ENCODE peak calls at places on chromosome 12, in five cellular contexts. B is mammary epithelial cell, Q is GM23248, S is mesendoderm, P is dorsolateral prefrontal cortex. Z is an unnamed sample.

GRCh38 chr12:115473257-115473956 is 789.4 kb upstream of the TBX3 start:
- DNase-seq in S (no peak), Q (no peak), B (no peak), P (no peak), Z (peak)

GRCh38 chr12:111330800-111331752 is 37.8 kb downstream of the PHETA1 start:
- DNase-seq in B (peak), S (peak), Q (peak), P (no peak), Z (no peak)

GRCh38 chr12:80810874-80811273 is 94.2 kb downstream of the MYF5 start:
- DNase-seq in B (no peak), S (no peak), P (no peak), Q (peak), Z (no peak)

GRCh38 chr12:21911832-21912231 is 29.4 kb downstream of the ABCC9 start:
- DNase-seq in S (no peak), Q (no peak), P (no peak), B (no peak), Z (no peak)

GRCh38 chr12:21276826-21277225 is 57.9 kb downstream of the SLCO1A2 start:
- DNase-seq in Q (no peak), B (no peak), S (no peak), P (no peak), Z (no peak)

GRCh38 chr12:111102062-111102735 is 181.8 kb upstream of the MYL2 start:
- DNase-seq in P (no peak), Q (no peak), S (no peak), B (peak), Z (peak)

GRCh38 chr12:12839886-12840285 is 26.7 kb downstream of the DDX47 start:
- DNase-seq in S (no peak), P (no peak), Q (peak), B (peak), Z (no peak)

GRCh38 chr12:128228581-128228980 is 38.4 kb upstream of the TMEM132C start:
- DNase-seq in S (no peak), B (no peak), Q (no peak), P (no peak), Z (no peak)

GRCh38 chr12:117360222-117360550 is 1.2 kb downstream of the NOS1 start:
- DNase-seq in B (no peak), S (no peak), Q (no peak), P (no peak), Z (no peak)

GRCh38 chr12:3035171-3035570 is 42.0 kb upstream of the TSPAN9 start:
- DNase-seq in Q (peak), P (no peak), B (no peak), S (no peak), Z (no peak)

GRCh38 chr12:121796855-121797751 is 3.6 kb upstream of the RHOF start:
- DNase-seq in P (peak), Q (peak), S (peak), B (peak), Z (peak)

GRCh38 chr12:849192-849527 is 96.8 kb downstream of the WNK1 start:
- DNase-seq in B (no peak), Q (no peak), S (no peak), P (no peak), Z (no peak)

GRCh38 chr12:67578976-67579661 is 69.4 kb upstream of the DYRK2 start:
- DNase-seq in B (peak), P (no peak), Q (peak), S (no peak), Z (no peak)

GRCh38 chr12:89344043-89344861 is 8.0 kb downstream of the DUSP6 start:
- DNase-seq in B (no peak), P (no peak), S (peak), Q (no peak), Z (no peak)

GRCh38 chr12:70449074-70449757 is 83.1 kb downstream of the KCNMB4 start:
- DNase-seq in Q (peak), P (no peak), B (peak), S (no peak), Z (no peak)

GRCh38 chr12:130970165-130970907 is 16.6 kb downstream of the ADGRD1 start:
- DNase-seq in B (no peak), Q (no peak), S (no peak), P (no peak), Z (no peak)

GRCh38 chr12:77845831-77846230 is 15.1 kb downstream of the NAV3 start:
- DNase-seq in B (peak), Q (peak), S (no peak), P (no peak), Z (no peak)

GRCh38 chr12:47997321-47997720 is 7.0 kb downstream of the COL2A1 start:
- DNase-seq in P (no peak), B (peak), Q (no peak), S (no peak), Z (no peak)

GRCh38 chr12:24780969-24781368 is 167.9 kb downstream of the BCAT1 start:
- DNase-seq in S (peak), B (peak), P (no peak), Q (peak), Z (no peak)

GRCh38 chr12:42862055-42862454 is 272.5 kb upstream of the PRICKLE1 start:
- DNase-seq in P (no peak), Q (no peak), S (peak), B (peak), Z (no peak)

GRCh38 chr12:94942663-94943062 is 60.8 kb downstream of the NDUFA12 start:
- DNase-seq in S (no peak), Q (no peak), P (no peak), B (no peak), Z (no peak)

GRCh38 chr12:52539024-52539820 is 13.7 kb downstream of the KRT71 start:
- DNase-seq in P (no peak), S (no peak), B (peak), Q (peak), Z (peak)

GRCh38 chr12:93825926-93826599 is 148.9 kb downstream of the CRADD start:
- DNase-seq in Q (peak), S (no peak), B (no peak), P (no peak), Z (peak)

GRCh38 chr12:108734200-108734906 is 3.0 kb upstream of the CORO1C start:
- DNase-seq in P (no peak), Q (peak), S (peak), B (peak), Z (no peak)

GRCh38 chr12:10641735-10642500 is 28.5 kb upstream of the MAGOHB start:
- DNase-seq in Q (peak), P (no peak), S (no peak), B (peak), Z (no peak)

GRCh38 chr12:93341409-93342044 is 36.2 kb upstream of the NUDT4 start:
- DNase-seq in P (no peak), Q (no peak), B (no peak), S (no peak), Z (no peak)

GRCh38 chr12:50642755-50643154 is 121.1 kb upstream of the ATF1 start:
- DNase-seq in S (no peak), P (no peak), Q (no peak), B (peak), Z (peak)

GRCh38 chr12:21438643-21439042 is 1.2 kb downstream of the PYROXD1 start:
- DNase-seq in S (no peak), Q (peak), P (no peak), B (no peak), Z (no peak)

GRCh38 chr12:101076940-101077351 is 133.1 kb downstream of the SLC5A8 start:
- DNase-seq in S (peak), Q (peak), P (no peak), B (no peak), Z (no peak)

GRCh38 chr12:89238593-89238992 is 113.7 kb downstream of the DUSP6 start:
- DNase-seq in P (no peak), Q (no peak), S (no peak), B (no peak), Z (no peak)

GRCh38 chr12:53427905-53428594 is 4.4 kb downstream of the AMHR2 start:
- DNase-seq in S (no peak), B (peak), P (no peak), Q (peak), Z (no peak)

GRCh38 chr12:129839679-129840078 is 64.1 kb downstream of the TMEM132D start:
- DNase-seq in P (no peak), S (no peak), Q (no peak), B (no peak), Z (no peak)

GRCh38 chr12:5868585-5869295 is 76.3 kb downstream of the ANO2 start:
- DNase-seq in P (no peak), B (no peak), Q (no peak), S (no peak), Z (no peak)

GRCh38 chr12:84910549-84911241 is 1.9 kb downstream of the SLC6A15 start:
- DNase-seq in B (peak), S (peak), Q (peak), P (no peak), Z (no peak)

GRCh38 chr12:9651265-9651729 is 18.2 kb upstream of the CLEC2D start:
- DNase-seq in P (no peak), Q (peak), S (peak), B (peak), Z (no peak)

GRCh38 chr12:118356809-118357326 is 15.8 kb downstream of the TAOK3 start:
- DNase-seq in B (peak), S (no peak), P (no peak), Q (peak), Z (no peak)

GRCh38 chr12:130832561-130833209 is 6.4 kb downstream of the STX2 start:
- DNase-seq in Q (peak), S (no peak), P (no peak), B (peak), Z (no peak)

GRCh38 chr12:115866909-115867525 is 410.5 kb downstream of the MED13L start:
- DNase-seq in Q (no peak), B (no peak), P (no peak), S (peak), Z (peak)

GRCh38 chr12:11508699-11509098 is 113.3 kb upstream of the PRB2 start:
- DNase-seq in S (peak), P (no peak), Q (peak), B (peak), Z (no peak)

GRCh38 chr12:132494294-132495164 is 4.6 kb downstream of the FBRSL1 start:
- DNase-seq in S (no peak), B (no peak), P (no peak), Q (no peak), Z (peak)

GRCh38 chr12:25988505-25988904 is 30.0 kb downstream of the RASSF8 start:
- DNase-seq in S (peak), P (no peak), B (no peak), Q (no peak), Z (no peak)
- H3K4me3 ChIP-seq in S (no peak), P (no peak), B (no peak), Q (no peak), Z (no peak)

DNA sequence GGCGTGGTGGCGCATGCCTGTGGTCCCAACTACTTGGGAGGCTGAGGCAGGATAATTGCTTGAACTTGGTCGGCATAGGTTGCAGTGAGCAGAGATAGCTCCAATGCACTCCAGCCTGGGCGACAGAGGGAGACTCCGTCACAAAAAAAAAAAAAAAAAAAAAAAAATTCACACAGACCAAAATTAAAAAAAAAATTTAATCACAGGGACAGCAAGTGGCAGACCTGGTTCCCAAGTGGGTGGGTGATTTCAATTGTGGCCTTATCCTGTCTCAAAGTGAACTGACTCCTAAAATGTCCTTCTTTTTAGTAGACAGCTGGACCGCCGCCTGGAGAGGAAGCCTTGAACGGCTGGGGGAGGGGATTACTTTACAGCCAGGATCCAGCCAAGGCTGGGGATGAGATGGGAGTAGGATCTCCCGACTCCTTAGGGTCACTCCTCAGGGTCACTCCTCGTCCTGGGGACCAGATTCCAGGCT is 1.6 kb upstream of the KCNH3 start:
- DNase-seq in Q (peak), P (no peak), B (no peak), S (no peak), Z (no peak)
- H3K4me3 ChIP-seq in Q (peak), P (peak), B (no peak), S (no peak), Z (peak)

DNA sequence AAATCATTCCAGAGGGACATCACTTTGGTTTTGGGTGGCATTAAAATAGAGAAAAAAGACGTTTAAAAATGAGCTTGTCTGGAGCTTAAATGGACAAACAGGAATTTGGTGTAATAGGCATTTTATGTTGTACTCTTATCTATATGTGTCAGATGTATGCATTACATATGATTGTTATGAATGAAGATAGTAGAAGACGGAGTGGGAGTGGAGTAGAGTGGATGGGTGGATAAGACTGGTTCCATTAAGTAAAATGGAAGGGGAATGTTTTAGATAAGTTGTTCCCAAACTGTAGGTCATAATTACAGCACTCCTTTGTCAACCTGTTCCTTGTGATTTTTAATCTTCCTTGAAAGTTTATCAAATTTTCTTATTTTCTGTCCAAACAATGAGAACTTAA is 1.9 kb downstream of the CCDC91 start:
- DNase-seq in B (no peak), P (no peak), S (no peak), Q (no peak), Z (no peak)
- H3K4me3 ChIP-seq in B (no peak), P (no peak), S (no peak), Q (peak), Z (no peak)

DNA sequence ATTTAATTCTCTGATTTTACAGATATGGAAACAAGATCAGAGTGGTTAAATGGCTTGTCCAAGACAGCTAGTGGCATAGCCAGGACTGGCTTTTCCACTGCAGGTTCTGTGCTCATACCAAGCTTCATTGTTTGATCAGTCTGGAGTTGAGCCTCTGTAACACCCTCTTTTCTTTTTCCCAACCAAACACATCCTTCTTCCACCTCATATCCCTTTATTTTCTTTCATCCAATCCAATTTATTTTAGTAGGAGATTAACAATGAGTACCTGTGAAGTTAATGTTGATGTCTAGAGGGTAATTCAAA is 452.2 kb upstream of the PDE3A start:
- DNase-seq in P (no peak), B (no peak), Q (no peak), S (no peak), Z (no peak)
- H3K4me3 ChIP-seq in P (no peak), B (no peak), Q (no peak), S (no peak), Z (no peak)

GRCh38 chr12:22978962-22979361 is 354.0 kb downstream of the ETNK1 start:
- DNase-seq in S (no peak), P (no peak), Q (peak), B (peak), Z (no peak)
- H3K4me3 ChIP-seq in S (no peak), P (no peak), Q (no peak), B (no peak), Z (no peak)

GRCh38 chr12:98332626-98333025 is 182.8 kb upstream of the TMPO start:
- DNase-seq in B (no peak), P (no peak), S (no peak), Q (no peak), Z (no peak)

GRCh38 chr12:98328467-98328866 is 186.9 kb upstream of the TMPO start:
- DNase-seq in B (no peak), P (no peak), S (no peak), Q (no peak), Z (no peak)

GRCh38 chr12:98325003-98325402 is 190.4 kb upstream of the TMPO start:
- DNase-seq in S (no peak), Q (no peak), P (no peak), B (no peak), Z (no peak)

GRCh38 chr12:98334768-98335167 is 180.6 kb upstream of the TMPO start:
- DNase-seq in Q (no peak), P (no peak), B (no peak), S (no peak), Z (no peak)

DNA sequence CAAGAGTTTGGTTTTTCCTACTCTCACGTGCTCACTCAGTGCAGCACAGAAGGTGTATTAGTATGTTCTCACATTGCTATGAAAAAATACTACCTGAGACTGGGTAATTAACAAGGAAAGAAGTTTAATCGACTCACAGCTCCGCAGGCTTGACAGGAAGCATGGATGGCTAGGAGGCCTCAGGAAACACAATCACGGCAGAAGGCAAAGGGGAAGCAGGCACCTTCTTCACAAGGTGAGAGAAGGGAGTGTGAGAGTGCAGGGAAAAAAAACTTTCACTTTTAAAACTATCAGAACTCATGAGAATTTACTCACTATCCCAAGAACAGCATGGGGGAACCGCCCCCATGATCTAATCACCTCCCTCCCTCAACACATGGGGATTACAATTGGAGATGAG is 185.8 kb upstream of the TMPO start:
- DNase-seq in P (no peak), Q (no peak), B (no peak), S (no peak), Z (no peak)
- H3K4me3 ChIP-seq in P (no peak), Q (no peak), B (no peak), S (no peak), Z (no peak)

GRCh38 chr12:56751712-56752598 is at the start of gene PRIM1:
- DNase-seq in Q (peak), P (peak), S (peak), B (peak), Z (peak)

GRCh38 chr12:56753566-56753965 is 1.4 kb upstream of the PRIM1 start:
- DNase-seq in S (no peak), P (no peak), B (no peak), Q (no peak), Z (no peak)

GRCh38 chr12:56749364-56749763 is 2.8 kb downstream of the PRIM1 start:
- DNase-seq in P (no peak), B (no peak), Q (no peak), S (no peak), Z (no peak)

GRCh38 chr12:56749853-56750252 is 2.3 kb downstream of the PRIM1 start:
- DNase-seq in P (no peak), S (no peak), Q (no peak), B (no peak), Z (no peak)
- H3K4me3 ChIP-seq in P (no peak), S (no peak), Q (no peak), B (no peak), Z (no peak)